ENCODE peak calls at places on chromosome 10, in six cellular contexts. R, M, N, B, Y and C are unnamed samples.

GRCh38 chr10:59585046-59585700 is 124.5 kb downstream of the SLC16A9 start:
- DNase-seq in R (no peak), M (peak; percentile 73), N (no peak), B (no peak), Y (peak; percentile 44), C (no peak)

GRCh38 chr10:91340613-91341362 is 69.4 kb upstream of the HECTD2 start:
- DNase-seq in R (no peak), M (peak; percentile 93), N (no peak), B (no peak), Y (peak; percentile 98), C (no peak)

GRCh38 chr10:99845837-99846382 is 63.5 kb downstream of the ABCC2 start:
- DNase-seq in R (peak; percentile 39), M (peak; percentile 60), N (peak; percentile 64), B (peak; percentile 57), Y (peak; percentile 92), C (peak; percentile 63)

GRCh38 chr10:95233377-95234034 is 39.5 kb downstream of the ACSM6 start:
- DNase-seq in R (no peak), M (no peak), N (no peak), B (no peak), Y (peak; percentile 55), C (no peak)

GRCh38 chr10:32445036-32445435 is 904 bp upstream of the CCDC7 start:
- DNase-seq in R (no peak), M (no peak), N (no peak), B (no peak), Y (no peak), C (no peak)

GRCh38 chr10:27628631-27629030 is 117.0 kb downstream of the MKX start:
- DNase-seq in R (no peak), M (no peak), N (no peak), B (no peak), Y (no peak), C (no peak)

GRCh38 chr10:117007080-117007479 is 2.1 kb upstream of the SHTN1 start:
- DNase-seq in R (no peak), M (no peak), N (no peak), B (no peak), Y (peak; percentile 85), C (no peak)

GRCh38 chr10:110056822-110057221 is 49.0 kb downstream of the ADD3 start:
- DNase-seq in R (no peak), M (no peak), N (no peak), B (no peak), Y (no peak), C (no peak)

GRCh38 chr10:127896590-127896989 is 3.8 kb upstream of the CLRN3 start:
- DNase-seq in R (no peak), M (no peak), N (no peak), B (no peak), Y (no peak), C (no peak)

GRCh38 chr10:71860243-71861029 is 9.4 kb upstream of the PSAP start:
- DNase-seq in R (peak; percentile 92), M (peak; percentile 99), N (peak; percentile 81), B (peak; percentile 94), Y (peak; percentile 97), C (no peak)

GRCh38 chr10:114859227-114859626 is 37.6 kb downstream of the FHIP2A start:
- DNase-seq in R (no peak), M (no peak), N (no peak), B (no peak), Y (no peak), C (no peak)
- H3K36me3 ChIP-seq in R (peaks cover 95% of the 10 kb centered on the region), M (peaks cover 91% of the 10 kb centered on the region), N (peaks cover 9% of the 10 kb centered on the region), B (no peaks in the 10 kb centered on the region), Y (no peaks in the 10 kb centered on the region), C (peaks cover 41% of the 10 kb centered on the region)

DNA sequence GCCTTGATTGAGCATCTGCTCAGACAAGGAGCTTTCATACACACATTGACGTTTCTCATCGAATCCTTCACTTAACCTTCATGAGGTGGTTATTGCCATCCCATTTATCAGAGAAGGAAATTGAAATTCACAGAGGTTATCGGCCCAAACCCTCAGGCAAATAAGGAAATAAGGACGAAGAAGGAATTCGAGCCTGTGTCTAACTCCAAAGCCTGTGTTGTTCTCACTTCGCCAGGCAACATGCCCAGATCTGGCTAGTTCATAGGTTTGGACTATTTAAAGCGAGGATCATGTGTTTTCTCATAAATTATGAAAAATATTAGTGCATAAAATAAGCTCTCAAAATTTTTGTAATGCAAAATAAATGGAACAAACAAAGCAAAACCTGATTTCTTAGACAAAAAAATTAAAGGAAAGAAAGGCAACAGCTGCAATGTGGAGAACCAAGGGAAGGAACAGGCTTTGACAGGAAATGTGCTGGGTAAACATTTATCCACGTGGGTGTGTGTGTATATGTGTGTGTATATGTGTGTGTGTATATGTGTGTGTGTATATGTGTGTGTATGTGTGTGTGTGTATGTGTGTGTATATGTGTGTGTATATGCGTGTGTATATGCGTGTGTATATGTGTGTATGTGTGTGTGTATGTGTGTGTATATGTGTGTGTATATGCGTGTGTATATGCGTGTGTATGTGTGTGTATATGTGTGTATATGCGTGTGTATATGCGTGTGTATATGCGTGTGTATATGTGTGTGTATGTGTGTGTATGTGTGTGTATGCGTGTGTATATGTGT is 4.8 kb downstream of the UCN3 start:
- DNase-seq in R (no peak), M (no peak), N (no peak), B (no peak), Y (no peak), C (no peak)
- H3K36me3 ChIP-seq in R (no peaks in the 10 kb centered on the region), M (no peaks in the 10 kb centered on the region), N (no peaks in the 10 kb centered on the region), B (no peaks in the 10 kb centered on the region), Y (no peaks in the 10 kb centered on the region), C (no peaks in the 10 kb centered on the region)

GRCh38 chr10:79209831-79210230 is 137.4 kb upstream of the PPIF start:
- DNase-seq in R (no peak), M (no peak), N (no peak), B (no peak), Y (no peak), C (no peak)
- H3K36me3 ChIP-seq in R (peaks cover 95% of the 10 kb centered on the region), M (peaks cover 90% of the 10 kb centered on the region), N (no peaks in the 10 kb centered on the region), B (no peaks in the 10 kb centered on the region), Y (peaks cover 25% of the 10 kb centered on the region), C (peaks cover 21% of the 10 kb centered on the region)

DNA sequence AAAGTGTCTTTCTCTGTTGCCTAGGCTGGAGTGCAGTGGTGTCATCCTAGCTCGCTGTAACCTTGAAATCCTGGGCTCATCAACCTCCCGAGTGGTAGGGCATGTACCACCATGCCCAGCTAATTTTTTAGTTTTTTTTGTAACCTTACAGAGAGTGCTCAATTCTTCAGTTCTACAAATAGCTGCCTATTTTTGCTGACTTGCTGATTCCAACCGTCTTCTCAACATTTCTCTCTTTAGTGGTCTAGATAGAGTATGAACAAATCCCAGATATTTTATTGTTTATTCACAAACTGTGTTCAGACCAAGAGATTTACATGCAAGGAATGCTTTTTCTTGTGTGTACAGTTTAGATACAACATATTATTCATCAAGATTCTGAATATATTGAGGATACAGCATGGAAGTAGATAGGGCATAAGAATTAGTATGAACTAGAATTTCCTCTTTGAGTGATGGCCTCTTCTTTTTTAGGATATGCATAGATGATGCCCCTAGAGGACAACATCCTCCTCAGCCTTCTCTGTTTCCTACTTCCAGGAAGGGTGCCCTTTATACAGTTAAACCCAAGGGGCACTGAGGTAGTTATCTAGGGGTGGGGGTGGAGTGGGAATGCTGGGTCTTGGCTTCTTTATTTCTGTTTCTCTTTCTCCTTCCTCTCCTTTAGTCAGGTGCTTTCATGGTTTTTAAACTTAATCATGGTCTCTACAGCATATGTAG is 26.0 kb downstream of the PRPF18 start:
- DNase-seq in R (no peak), M (no peak), N (no peak), B (no peak), Y (no peak), C (no peak)
- H3K36me3 ChIP-seq in R (peaks cover 68% of the 10 kb centered on the region), M (peaks cover 25% of the 10 kb centered on the region), N (peaks cover 3% of the 10 kb centered on the region), B (no peaks in the 10 kb centered on the region), Y (peaks cover 4% of the 10 kb centered on the region), C (peaks cover 79% of the 10 kb centered on the region)

GRCh38 chr10:103095005-103095404 is 98.1 kb downstream of the NT5C2 start:
- DNase-seq in R (no peak), M (no peak), N (no peak), B (no peak), Y (no peak), C (no peak)
- H3K36me3 ChIP-seq in R (peaks cover 100% of the 10 kb centered on the region), M (peaks cover 76% of the 10 kb centered on the region), N (peaks cover 12% of the 10 kb centered on the region), B (no peaks in the 10 kb centered on the region), Y (peaks cover 30% of the 10 kb centered on the region), C (peaks cover 68% of the 10 kb centered on the region)

GRCh38 chr10:344582-345200 is 209.4 kb downstream of the ZMYND11 start:
- DNase-seq in R (no peak), M (no peak), N (no peak), B (no peak), Y (no peak), C (no peak)
- H3K36me3 ChIP-seq in R (peaks cover 73% of the 10 kb centered on the region), M (peaks cover 4% of the 10 kb centered on the region), N (peaks cover 4% of the 10 kb centered on the region), B (no peaks in the 10 kb centered on the region), Y (no peaks in the 10 kb centered on the region), C (no peaks in the 10 kb centered on the region)

DNA sequence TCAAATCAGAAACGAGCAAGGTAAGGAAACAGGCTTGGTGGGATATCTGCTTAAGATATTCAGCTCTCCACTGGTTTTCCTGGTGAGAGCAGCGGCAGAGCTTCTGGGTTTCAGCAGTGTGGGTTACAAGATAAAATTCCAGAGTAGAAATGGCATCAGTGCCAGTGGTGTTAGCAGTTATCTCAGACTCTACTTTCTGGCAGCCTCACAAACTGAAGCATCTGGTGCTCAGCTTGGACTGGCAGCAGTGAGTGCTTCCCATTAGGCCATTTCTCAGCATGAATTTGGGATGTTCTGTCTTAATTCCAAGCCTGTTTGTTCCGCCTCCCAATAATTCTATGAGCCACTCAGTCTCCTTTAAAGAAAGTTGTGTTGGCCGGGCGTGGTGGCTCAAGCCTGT is 6.9 kb upstream of the GSTO2 start:
- DNase-seq in R (no peak), M (no peak), N (no peak), B (no peak), Y (no peak), C (no peak)
- H3K36me3 ChIP-seq in R (peaks cover 98% of the 10 kb centered on the region), M (peaks cover 94% of the 10 kb centered on the region), N (no peaks in the 10 kb centered on the region), B (no peaks in the 10 kb centered on the region), Y (peaks cover 13% of the 10 kb centered on the region), C (peaks cover 44% of the 10 kb centered on the region)

GRCh38 chr10:92547676-92548075 is 26.2 kb downstream of the IDE start:
- DNase-seq in R (no peak), M (no peak), N (no peak), B (no peak), Y (no peak), C (no peak)

GRCh38 chr10:92550924-92551323 is 23.0 kb downstream of the IDE start:
- DNase-seq in R (no peak), M (peak; percentile 37), N (no peak), B (no peak), Y (no peak), C (no peak)

GRCh38 chr10:92553959-92554358 is 19.9 kb downstream of the IDE start:
- DNase-seq in R (no peak), M (no peak), N (no peak), B (no peak), Y (no peak), C (no peak)

DNA sequence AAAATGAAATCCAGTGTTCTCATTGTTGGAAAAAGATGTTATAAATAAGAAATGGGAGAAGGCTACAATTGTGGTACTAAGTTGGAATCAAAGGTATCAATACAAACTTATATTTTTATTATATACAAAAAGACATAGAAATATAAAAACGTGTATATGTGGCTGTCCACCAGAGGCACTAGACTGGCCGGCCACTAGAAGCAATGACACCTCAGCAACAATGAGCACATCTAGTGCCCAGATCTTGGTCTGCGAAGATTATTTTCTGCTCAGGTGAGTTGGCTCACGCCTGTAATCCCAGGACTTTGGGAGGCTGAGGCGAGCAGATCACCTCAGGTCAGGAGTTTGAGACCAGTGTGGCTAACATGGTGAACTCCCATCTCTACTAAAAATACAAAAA is 21.6 kb downstream of the IDE start:
- DNase-seq in R (no peak), M (no peak), N (no peak), B (no peak), Y (no peak), C (no peak)
- H3K36me3 ChIP-seq in R (peaks cover 57% of the 10 kb centered on the region), M (peaks cover 49% of the 10 kb centered on the region), N (no peaks in the 10 kb centered on the region), B (no peaks in the 10 kb centered on the region), Y (peaks cover 3% of the 10 kb centered on the region), C (peaks cover 10% of the 10 kb centered on the region)